ENCODE peak calls at places on chromosomes 6 and 20, in five cellular contexts. D is upper lobe of right lung, S is RWPE2, K is HL-60, W is tibial nerve. H is an unnamed sample.

GRCh38 chr6:139550361-139550760 is 175.9 kb upstream of the CITED2 start:
- DNase-seq in D (no peak), K (no peak), W (no peak), S (no peak), H (no peak)

GRCh38 chr6:31112478-31112877 is at the start of gene C6orf15:
- DNase-seq in K (no peak), D (no peak), S (no peak), W (no peak), H (no peak)

GRCh38 chr20:23937303-23938117 is 51.1 kb downstream of the GGTLC1 start:
- DNase-seq in D (peak), K (peak), W (peak), S (no peak), H (no peak)

GRCh38 chr6:71252960-71253359 is 35.7 kb upstream of the OGFRL1 start:
- DNase-seq in S (no peak), W (no peak), D (no peak), K (no peak), H (no peak)

GRCh38 chr6:26576929-26577719 is 19.6 kb upstream of the ABT1 start:
- DNase-seq in S (no peak), D (peak), K (no peak), W (peak), H (peak)

GRCh38 chr6:76574746-76575145 is 502.3 kb upstream of the IMPG1 start:
- DNase-seq in S (no peak), W (no peak), K (no peak), D (no peak), H (no peak)

GRCh38 chr6:96899019-96899418 is 1.3 kb upstream of the NDUFAF4 start:
- DNase-seq in D (no peak), S (no peak), K (no peak), W (peak), H (no peak)

GRCh38 chr6:15966000-15966399 is 162.9 kb upstream of the MYLIP start:
- DNase-seq in S (no peak), K (no peak), D (no peak), W (no peak), H (no peak)

GRCh38 chr6:48032156-48032555 is 78.8 kb downstream of the PTCHD4 start:
- DNase-seq in K (no peak), S (no peak), D (no peak), W (no peak), H (no peak)

GRCh38 chr6:146884728-146885127 is 286.0 kb downstream of the ADGB start:
- DNase-seq in K (no peak), D (no peak), S (no peak), W (no peak), H (no peak)

GRCh38 chr6:129863664-129864063 is 2.5 kb upstream of the TMEM244 start:
- DNase-seq in K (no peak), W (no peak), S (peak), D (no peak), H (no peak)

GRCh38 chr6:14464716-14465115 is 347.1 kb downstream of the CD83 start:
- DNase-seq in S (no peak), W (no peak), K (no peak), D (no peak), H (no peak)

GRCh38 chr20:22815584-22815983 is 219.5 kb upstream of the SSTR4 start:
- DNase-seq in W (no peak), K (no peak), S (no peak), D (no peak), H (no peak)
- TF ChIP-seq CTCF in W (no peak), K (no peak), S (no peak), D (peak), H (no peak)

GRCh38 chr6:2038096-2038495 is 207.3 kb downstream of the GMDS start:
- DNase-seq in S (no peak), K (no peak), W (no peak), D (no peak), H (no peak)

GRCh38 chr6:2036084-2037023 is 209.1 kb downstream of the GMDS start:
- DNase-seq in D (no peak), W (no peak), S (no peak), K (no peak), H (no peak)

GRCh38 chr6:2034256-2034655 is 211.1 kb downstream of the GMDS start:
- DNase-seq in S (no peak), D (no peak), K (no peak), W (no peak), H (no peak)

GRCh38 chr6:2035046-2035445 is 210.4 kb downstream of the GMDS start:
- DNase-seq in W (no peak), K (no peak), D (no peak), S (no peak), H (no peak)

DNA sequence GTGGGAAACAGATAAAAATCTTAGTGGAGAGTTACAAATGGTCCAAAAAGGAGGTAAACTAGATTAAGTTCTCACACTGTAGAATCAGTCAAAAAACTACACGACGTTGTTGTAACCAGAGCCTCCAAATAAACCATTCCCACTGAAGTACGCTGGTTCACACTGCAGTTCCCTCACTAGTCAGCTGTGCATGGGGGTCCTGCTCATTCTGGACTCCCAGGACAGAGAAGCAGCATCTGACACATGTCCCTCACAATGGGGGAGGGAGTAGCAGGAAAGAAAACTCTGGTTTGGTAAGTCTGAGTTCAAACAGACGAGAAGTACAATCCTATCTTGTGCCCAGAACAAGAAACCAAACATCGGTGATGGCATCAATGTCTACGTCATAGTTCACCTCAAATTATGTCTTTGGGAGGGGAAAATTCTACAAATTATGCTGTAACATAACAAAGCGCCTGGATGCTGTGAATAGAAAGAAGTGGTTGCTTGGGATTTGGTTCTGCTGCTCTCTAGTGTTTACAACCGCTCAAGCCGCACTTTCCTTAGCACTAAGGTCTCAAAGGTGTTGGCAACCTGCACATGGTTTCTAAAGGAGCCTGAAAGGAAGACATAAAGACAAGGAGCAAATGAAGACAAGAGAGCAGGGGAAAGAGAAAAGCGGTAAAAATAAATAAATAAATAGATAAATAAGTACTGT is 208.0 kb downstream of the GMDS start:
- DNase-seq in D (no peak), W (no peak), S (no peak), K (no peak), H (no peak)
- TF ChIP-seq CTCF in D (no peak), W (no peak), S (peak), K (no peak), H (no peak)

GRCh38 chr6:142631517-142632385 is 313.2 kb downstream of the HIVEP2 start:
- DNase-seq in D (no peak), S (no peak), K (no peak), W (no peak), H (no peak)
- TF ChIP-seq CTCF in D (no peak), S (no peak), K (no peak), W (no peak), H (no peak)

GRCh38 chr6:122180132-122180531 is 219.3 kb upstream of the HSF2 start:
- DNase-seq in S (no peak), D (no peak), K (no peak), W (no peak), H (no peak)
- TF ChIP-seq CTCF in S (no peak), D (peak), K (no peak), W (no peak), H (no peak)

DNA sequence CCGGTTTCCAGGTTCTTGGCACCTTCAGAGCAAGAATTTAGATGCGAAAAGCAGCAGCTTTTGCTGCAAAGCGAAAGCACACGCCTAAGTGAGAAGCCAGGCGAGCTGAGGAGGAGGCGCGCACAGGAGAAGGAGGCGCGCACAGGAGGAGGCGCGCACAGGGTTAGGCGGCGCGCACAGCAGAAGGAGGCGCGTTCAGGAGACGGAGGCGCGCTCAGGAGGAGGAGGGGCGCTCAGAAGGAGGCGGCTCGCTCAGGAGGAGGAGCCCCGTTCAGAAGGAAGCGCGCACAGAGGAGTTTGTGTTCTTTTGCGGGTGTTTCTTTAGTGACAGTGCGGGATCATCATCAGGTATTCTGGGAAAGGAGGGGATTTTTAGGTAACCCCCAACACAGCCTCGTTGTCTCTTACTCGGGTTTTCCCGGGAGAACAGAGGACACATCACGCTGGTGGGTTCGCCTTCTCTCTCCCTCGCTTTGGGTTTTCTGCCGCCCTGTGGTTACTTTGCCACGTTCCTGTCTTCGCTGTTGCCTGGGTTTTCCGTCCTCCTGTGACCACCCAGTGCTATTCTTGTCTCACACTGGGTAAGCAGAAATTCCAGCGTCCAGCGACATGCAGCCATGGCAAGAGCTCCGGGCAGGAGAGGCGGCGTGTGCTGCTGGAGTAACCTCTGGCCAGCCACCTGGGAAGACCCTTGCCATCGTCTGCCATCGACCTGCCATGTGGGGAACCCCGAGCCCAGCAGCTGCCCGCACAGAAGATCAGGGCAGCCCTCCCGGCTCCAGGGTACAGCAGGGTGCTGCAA is 47.0 kb downstream of the WDR27 start:
- DNase-seq in D (peak), W (peak), K (no peak), S (no peak), H (peak)
- TF ChIP-seq CTCF in D (peak), W (no peak), K (no peak), S (peak), H (no peak)

DNA sequence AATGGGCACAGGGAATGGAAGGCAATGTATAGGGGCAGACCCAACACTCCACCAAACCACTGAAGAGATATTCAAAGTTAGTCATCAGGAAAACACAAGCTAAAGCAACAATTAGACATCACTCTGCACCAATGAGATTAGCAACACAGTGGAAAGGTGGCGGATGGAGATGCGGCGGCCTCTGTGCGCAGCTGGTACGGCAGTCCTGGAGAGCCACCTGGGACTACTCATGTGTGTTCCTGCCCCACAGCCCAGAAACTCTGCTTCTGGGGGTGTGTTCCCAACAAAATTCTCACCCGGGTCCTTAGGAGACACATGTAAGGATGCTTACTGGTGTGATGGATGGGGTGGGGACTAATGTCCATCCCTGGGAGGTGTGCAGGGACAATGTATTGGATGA is 82.4 kb downstream of the DHX35 start:
- DNase-seq in W (no peak), D (no peak), S (peak), K (no peak), H (no peak)
- TF ChIP-seq CTCF in W (no peak), D (no peak), S (no peak), K (no peak), H (no peak)

GRCh38 chr6:157763129-157763893 is 59.7 kb upstream of the SNX9 start:
- DNase-seq in D (peak), S (peak), W (no peak), K (peak), H (peak)

GRCh38 chr6:157761331-157761921 is 61.6 kb upstream of the SNX9 start:
- DNase-seq in D (no peak), S (no peak), K (no peak), W (no peak), H (no peak)

GRCh38 chr6:157761926-157762325 is 61.1 kb upstream of the SNX9 start:
- DNase-seq in K (no peak), D (no peak), W (no peak), S (no peak), H (no peak)

GRCh38 chr6:157763894-157764345 is 59.1 kb upstream of the SNX9 start:
- DNase-seq in S (no peak), D (no peak), K (no peak), W (no peak), H (no peak)

DNA sequence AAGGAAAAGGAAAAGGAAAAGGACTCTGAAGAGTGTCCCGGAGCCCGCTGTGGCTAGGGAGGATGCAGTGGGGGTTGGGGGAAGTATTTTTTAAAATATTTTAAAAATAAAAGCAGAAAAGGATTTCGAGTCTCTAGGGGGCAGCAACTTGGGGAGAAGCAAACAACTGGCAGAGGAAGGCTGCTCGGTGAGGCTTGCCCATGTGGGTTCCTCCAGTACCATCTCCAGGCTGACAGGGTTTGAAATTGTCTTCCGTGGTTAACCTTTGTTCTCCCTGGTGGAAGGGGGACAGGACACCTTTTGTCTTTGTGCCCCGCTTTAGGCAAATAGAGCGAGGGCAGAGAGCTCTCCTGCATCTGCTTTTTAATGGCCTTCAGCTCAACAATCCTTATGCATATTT is 60.4 kb upstream of the SNX9 start:
- DNase-seq in W (no peak), D (no peak), K (no peak), S (no peak), H (no peak)
- TF ChIP-seq CTCF in W (no peak), D (no peak), K (no peak), S (peak), H (peak)

DNA sequence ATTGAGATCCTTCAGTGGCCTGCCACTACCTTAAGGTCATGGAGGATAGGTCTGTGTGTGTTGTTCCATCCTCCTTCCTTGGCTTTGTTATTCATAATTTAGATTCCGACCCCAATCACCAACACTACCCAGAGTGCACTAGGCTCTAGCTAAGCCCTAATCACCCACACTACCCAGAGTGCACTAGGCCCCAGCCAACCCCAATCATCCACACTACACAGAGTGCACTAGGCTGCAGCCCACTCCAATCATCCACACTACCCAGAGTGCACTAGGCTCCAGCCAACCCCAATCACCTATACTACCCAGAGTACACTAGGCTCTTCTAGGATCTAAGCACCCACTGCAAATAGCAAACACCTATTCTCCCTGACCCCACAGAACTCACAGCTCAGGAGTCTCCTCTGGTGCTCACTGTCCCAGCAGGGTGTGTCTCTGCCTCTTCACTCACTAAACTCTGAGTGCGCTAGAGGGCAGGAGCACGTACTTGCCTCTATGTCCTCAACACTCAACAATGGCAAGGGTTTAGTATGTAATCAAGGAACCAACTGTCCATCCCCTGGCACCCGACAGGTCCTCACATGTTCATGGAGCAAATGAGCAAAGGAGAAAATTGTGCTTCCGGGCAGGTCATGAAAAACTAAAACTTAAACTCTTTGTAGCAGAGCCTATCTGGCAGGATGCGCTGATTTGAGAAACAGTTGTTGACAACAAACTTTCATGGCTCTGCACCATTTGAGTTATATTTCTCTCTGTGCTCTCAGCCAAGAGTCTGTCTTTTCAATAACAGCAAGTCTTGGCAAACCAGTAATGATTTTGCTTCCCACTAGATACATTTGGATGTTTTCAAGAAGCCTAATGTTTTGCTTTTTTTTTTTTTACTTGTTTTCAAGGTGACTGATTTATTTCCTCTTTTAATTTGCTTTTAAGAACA is 54.3 kb downstream of the SLC22A23 start:
- DNase-seq in S (no peak), K (no peak), W (no peak), D (no peak), H (no peak)
- TF ChIP-seq CTCF in S (peak), K (no peak), W (no peak), D (no peak), H (no peak)

DNA sequence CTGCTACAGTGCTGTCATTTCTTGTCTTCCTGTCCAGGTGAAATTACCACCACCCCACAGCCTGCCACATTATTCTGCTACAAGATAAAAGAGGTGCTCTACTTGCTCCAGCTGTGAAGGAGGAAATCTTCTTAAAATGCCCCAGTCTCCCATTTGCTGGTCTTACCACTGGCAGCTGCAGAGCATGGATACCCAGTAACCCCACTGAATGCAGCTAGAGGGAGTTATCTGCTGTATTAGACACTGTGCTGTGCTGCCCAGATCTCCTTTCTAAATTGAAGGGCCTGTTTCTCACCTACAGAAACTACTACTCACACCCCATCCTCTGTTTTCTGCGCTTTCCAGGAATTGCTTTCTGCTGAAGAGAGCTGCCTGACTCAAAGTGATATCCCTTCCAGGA is 517.8 kb downstream of the PKHD1 start:
- DNase-seq in W (no peak), D (no peak), S (no peak), K (no peak), H (no peak)
- TF ChIP-seq CTCF in W (no peak), D (no peak), S (no peak), K (no peak), H (no peak)

GRCh38 chr6:118288355-118289124 is 259.6 kb upstream of the PLN start:
- DNase-seq in S (no peak), W (no peak), D (no peak), K (no peak), H (no peak)

GRCh38 chr6:118281291-118281690 is 266.8 kb upstream of the PLN start:
- DNase-seq in S (no peak), W (no peak), K (no peak), D (no peak), H (no peak)

GRCh38 chr6:118283759-118284158 is 264.3 kb upstream of the PLN start:
- DNase-seq in S (no peak), K (no peak), W (peak), D (no peak), H (no peak)

GRCh38 chr6:118285791-118286190 is 262.3 kb upstream of the PLN start:
- DNase-seq in W (no peak), K (no peak), D (no peak), S (no peak), H (no peak)

GRCh38 chr6:118284736-118285360 is 263.2 kb upstream of the PLN start:
- DNase-seq in S (no peak), K (no peak), W (no peak), D (no peak), H (no peak)
- TF ChIP-seq CTCF in S (peak), K (no peak), W (peak), D (peak), H (no peak)